ENCODE peak calls at places on chromosomes 4 and X, in ten cellular contexts. One of them, this sample, is unnamed.

GRCh38 chrX:25020391-25021131 is 4.8 kb upstream of the ARX start:
- DNase-seq in effector memory CD8-positive, alpha-beta T cell: no peak
- DNase-seq in aorta: no peak
- DNase-seq in NCI-H345: peak; percentile 53
- DNase-seq in NCI-H1105 treated with DMSO at 0.1 percent for 48 hours: peak; percentile 56
- DNase-seq in NCI-H1694 treated with DMSO at 0.1 percent for 48 hours: no peak
- DNase-seq in AG10803: no peak
- DNase-seq in choroid plexus epithelial cell: no peak
- DNase-seq in nucleus accumbens: no peak
- DNase-seq in glomerular endothelial cell: no peak
- DNase-seq in this sample: peak; percentile 50

GRCh38 chr4:123986268-123986798 is 589.7 kb downstream of the SPRY1 start:
- DNase-seq in choroid plexus epithelial cell: peak; percentile 94
- DNase-seq in NCI-H1105 treated with DMSO at 0.1 percent for 48 hours: no peak
- DNase-seq in nucleus accumbens: no peak
- DNase-seq in aorta: no peak
- DNase-seq in glomerular endothelial cell: peak; percentile 92
- DNase-seq in effector memory CD8-positive, alpha-beta T cell: no peak
- DNase-seq in NCI-H1694 treated with DMSO at 0.1 percent for 48 hours: no peak
- DNase-seq in AG10803: peak; percentile 97
- DNase-seq in NCI-H345: no peak
- DNase-seq in this sample: no peak

GRCh38 chr4:92840880-92841279 is 537.1 kb downstream of the GRID2 start:
- DNase-seq in nucleus accumbens: no peak
- DNase-seq in NCI-H345: no peak
- DNase-seq in choroid plexus epithelial cell: no peak
- DNase-seq in AG10803: no peak
- DNase-seq in NCI-H1694 treated with DMSO at 0.1 percent for 48 hours: no peak
- DNase-seq in effector memory CD8-positive, alpha-beta T cell: no peak
- DNase-seq in glomerular endothelial cell: no peak
- DNase-seq in aorta: no peak
- DNase-seq in NCI-H1105 treated with DMSO at 0.1 percent for 48 hours: no peak
- DNase-seq in this sample: no peak

GRCh38 chr4:81165853-81166430 is 49.1 kb downstream of the PRKG2 start:
- DNase-seq in AG10803: peak; percentile 81
- DNase-seq in aorta: no peak
- DNase-seq in glomerular endothelial cell: no peak
- DNase-seq in effector memory CD8-positive, alpha-beta T cell: no peak
- DNase-seq in choroid plexus epithelial cell: peak; percentile 42
- DNase-seq in NCI-H1105 treated with DMSO at 0.1 percent for 48 hours: no peak
- DNase-seq in nucleus accumbens: no peak
- DNase-seq in NCI-H345: no peak
- DNase-seq in NCI-H1694 treated with DMSO at 0.1 percent for 48 hours: peak; percentile 80
- DNase-seq in this sample: no peak

GRCh38 chr4:7130610-7131211 is 61.6 kb upstream of the SORCS2 start:
- DNase-seq in choroid plexus epithelial cell: no peak
- DNase-seq in nucleus accumbens: no peak
- DNase-seq in effector memory CD8-positive, alpha-beta T cell: no peak
- DNase-seq in NCI-H1694 treated with DMSO at 0.1 percent for 48 hours: no peak
- DNase-seq in AG10803: no peak
- DNase-seq in glomerular endothelial cell: no peak
- DNase-seq in NCI-H1105 treated with DMSO at 0.1 percent for 48 hours: no peak
- DNase-seq in aorta: no peak
- DNase-seq in NCI-H345: no peak
- DNase-seq in this sample: no peak

GRCh38 chrX:46837543-46838481 is 969 bp downstream of the RP2 start:
- DNase-seq in nucleus accumbens: peak; percentile 2
- DNase-seq in AG10803: no peak
- DNase-seq in NCI-H1694 treated with DMSO at 0.1 percent for 48 hours: no peak
- DNase-seq in choroid plexus epithelial cell: peak; percentile 43
- DNase-seq in NCI-H345: no peak
- DNase-seq in effector memory CD8-positive, alpha-beta T cell: peak; percentile 20
- DNase-seq in aorta: no peak
- DNase-seq in glomerular endothelial cell: no peak
- DNase-seq in NCI-H1105 treated with DMSO at 0.1 percent for 48 hours: peak; percentile 6
- DNase-seq in this sample: peak; percentile 5

GRCh38 chr4:48781968-48782367 is 1.9 kb upstream of the FRYL start:
- DNase-seq in effector memory CD8-positive, alpha-beta T cell: no peak
- DNase-seq in aorta: no peak
- DNase-seq in NCI-H1105 treated with DMSO at 0.1 percent for 48 hours: peak; percentile 13
- DNase-seq in NCI-H345: no peak
- DNase-seq in NCI-H1694 treated with DMSO at 0.1 percent for 48 hours: no peak
- DNase-seq in nucleus accumbens: no peak
- DNase-seq in glomerular endothelial cell: no peak
- DNase-seq in choroid plexus epithelial cell: no peak
- DNase-seq in AG10803: no peak
- DNase-seq in this sample: no peak

GRCh38 chr4:133149932-133150642 is 993 bp downstream of the PCDH10 start:
- DNase-seq in NCI-H1105 treated with DMSO at 0.1 percent for 48 hours: no peak
- DNase-seq in glomerular endothelial cell: no peak
- DNase-seq in aorta: no peak
- DNase-seq in nucleus accumbens: no peak
- DNase-seq in choroid plexus epithelial cell: peak; percentile 15
- DNase-seq in NCI-H1694 treated with DMSO at 0.1 percent for 48 hours: no peak
- DNase-seq in effector memory CD8-positive, alpha-beta T cell: no peak
- DNase-seq in NCI-H345: peak; percentile 45
- DNase-seq in AG10803: no peak
- DNase-seq in this sample: no peak

GRCh38 chrX:154029439-154029838 is 9.7 kb upstream of the IRAK1 start:
- DNase-seq in AG10803: no peak
- DNase-seq in nucleus accumbens: no peak
- DNase-seq in aorta: no peak
- DNase-seq in glomerular endothelial cell: no peak
- DNase-seq in effector memory CD8-positive, alpha-beta T cell: no peak
- DNase-seq in NCI-H1105 treated with DMSO at 0.1 percent for 48 hours: no peak
- DNase-seq in choroid plexus epithelial cell: no peak
- DNase-seq in NCI-H1694 treated with DMSO at 0.1 percent for 48 hours: no peak
- DNase-seq in NCI-H345: no peak
- DNase-seq in this sample: no peak

GRCh38 chr4:139144911-139145551 is 32.0 kb downstream of the ELF2 start:
- DNase-seq in choroid plexus epithelial cell: no peak
- DNase-seq in AG10803: no peak
- DNase-seq in NCI-H1694 treated with DMSO at 0.1 percent for 48 hours: no peak
- DNase-seq in glomerular endothelial cell: no peak
- DNase-seq in effector memory CD8-positive, alpha-beta T cell: peak; percentile 10
- DNase-seq in NCI-H345: peak; percentile 43
- DNase-seq in aorta: no peak
- DNase-seq in NCI-H1105 treated with DMSO at 0.1 percent for 48 hours: peak; percentile 37
- DNase-seq in nucleus accumbens: no peak
- DNase-seq in this sample: no peak

GRCh38 chr4:169604131-169604900 is 8.1 kb downstream of the NEK1 start:
- DNase-seq in glomerular endothelial cell: no peak
- DNase-seq in AG10803: peak; percentile 74
- DNase-seq in effector memory CD8-positive, alpha-beta T cell: no peak
- DNase-seq in NCI-H1105 treated with DMSO at 0.1 percent for 48 hours: no peak
- DNase-seq in NCI-H1694 treated with DMSO at 0.1 percent for 48 hours: no peak
- DNase-seq in nucleus accumbens: no peak
- DNase-seq in aorta: no peak
- DNase-seq in choroid plexus epithelial cell: peak; percentile 88
- DNase-seq in NCI-H345: no peak
- DNase-seq in this sample: no peak

GRCh38 chr4:152342293-152342692 is 193.6 kb downstream of the FBXW7 start:
- DNase-seq in aorta: no peak
- DNase-seq in choroid plexus epithelial cell: no peak
- DNase-seq in NCI-H1694 treated with DMSO at 0.1 percent for 48 hours: no peak
- DNase-seq in glomerular endothelial cell: no peak
- DNase-seq in NCI-H345: no peak
- DNase-seq in AG10803: no peak
- DNase-seq in NCI-H1105 treated with DMSO at 0.1 percent for 48 hours: no peak
- DNase-seq in effector memory CD8-positive, alpha-beta T cell: no peak
- DNase-seq in nucleus accumbens: no peak
- DNase-seq in this sample: no peak

GRCh38 chr4:43458293-43458692 is 565.8 kb downstream of the GRXCR1 start:
- DNase-seq in choroid plexus epithelial cell: no peak
- DNase-seq in AG10803: no peak
- DNase-seq in NCI-H1694 treated with DMSO at 0.1 percent for 48 hours: no peak
- DNase-seq in NCI-H345: no peak
- DNase-seq in aorta: no peak
- DNase-seq in nucleus accumbens: no peak
- DNase-seq in NCI-H1105 treated with DMSO at 0.1 percent for 48 hours: no peak
- DNase-seq in glomerular endothelial cell: no peak
- DNase-seq in effector memory CD8-positive, alpha-beta T cell: no peak
- DNase-seq in this sample: no peak

GRCh38 chr4:88998941-88999340 is 58.0 kb downstream of the FAM13A start:
- DNase-seq in NCI-H345: no peak
- DNase-seq in effector memory CD8-positive, alpha-beta T cell: no peak
- DNase-seq in NCI-H1105 treated with DMSO at 0.1 percent for 48 hours: no peak
- DNase-seq in choroid plexus epithelial cell: no peak
- DNase-seq in glomerular endothelial cell: no peak
- DNase-seq in aorta: no peak
- DNase-seq in nucleus accumbens: no peak
- DNase-seq in AG10803: no peak
- DNase-seq in NCI-H1694 treated with DMSO at 0.1 percent for 48 hours: no peak
- DNase-seq in this sample: no peak

GRCh38 chr4:1329408-1330371 is 17.3 kb upstream of the UVSSA start:
- DNase-seq in choroid plexus epithelial cell: peak; percentile 13
- DNase-seq in glomerular endothelial cell: no peak
- DNase-seq in aorta: no peak
- DNase-seq in NCI-H1105 treated with DMSO at 0.1 percent for 48 hours: no peak
- DNase-seq in AG10803: no peak
- DNase-seq in effector memory CD8-positive, alpha-beta T cell: peak; percentile 61
- DNase-seq in nucleus accumbens: no peak
- DNase-seq in NCI-H1694 treated with DMSO at 0.1 percent for 48 hours: no peak
- DNase-seq in NCI-H345: no peak
- DNase-seq in this sample: no peak

This sample was measured in NCI-H748 treated with DMSO at 0.1 percent for 48 hours.